ENCODE peak calls at places on chromosome 19, in six cellular contexts. One of them, this sample, is unnamed.

GRCh38 chr19:51002542-51003311 is 1.3 kb upstream of the KLK8 start:
- DNase-seq in lower leg skin: peak; percentile 82
- DNase-seq in HAP-1: peak; percentile 59
- DNase-seq in NCI-H345: no peak
- DNase-seq in brain microvascular endothelial cell: no peak
- DNase-seq in neural progenitor cell: peak; percentile 74
- DNase-seq in this sample: peak; percentile 75

GRCh38 chr19:2984196-2984490 is 6.8 kb downstream of the TLE6 start:
- DNase-seq in lower leg skin: no peak
- DNase-seq in brain microvascular endothelial cell: no peak
- DNase-seq in NCI-H345: no peak
- DNase-seq in neural progenitor cell: no peak
- DNase-seq in HAP-1: no peak
- DNase-seq in this sample: no peak

GRCh38 chr19:55257461-55258411 is 1.1 kb downstream of the PPP6R1 start:
- DNase-seq in brain microvascular endothelial cell: peak; percentile 9
- DNase-seq in HAP-1: peak; percentile 37
- DNase-seq in lower leg skin: no peak
- DNase-seq in neural progenitor cell: peak; percentile 34
- DNase-seq in NCI-H345: no peak
- DNase-seq in this sample: no peak

GRCh38 chr19:16319466-16319865 is 5.2 kb upstream of the KLF2 start:
- DNase-seq in HAP-1: no peak
- DNase-seq in lower leg skin: no peak
- DNase-seq in brain microvascular endothelial cell: no peak
- DNase-seq in NCI-H345: no peak
- DNase-seq in neural progenitor cell: no peak
- DNase-seq in this sample: no peak

GRCh38 chr19:21586341-21587116 is 81.1 kb downstream of the ZNF429 start:
- DNase-seq in HAP-1: no peak
- DNase-seq in NCI-H345: no peak
- DNase-seq in brain microvascular endothelial cell: no peak
- DNase-seq in neural progenitor cell: peak; percentile 41
- DNase-seq in lower leg skin: no peak
- DNase-seq in this sample: no peak

GRCh38 chr19:33649919-33650305 is 28.2 kb downstream of the CHST8 start:
- DNase-seq in HAP-1: no peak
- DNase-seq in NCI-H345: no peak
- DNase-seq in neural progenitor cell: no peak
- DNase-seq in lower leg skin: no peak
- DNase-seq in brain microvascular endothelial cell: no peak
- DNase-seq in this sample: no peak

GRCh38 chr19:48424694-48425219 is 21.0 kb upstream of the GRWD1 start:
- DNase-seq in HAP-1: peak; percentile 32
- DNase-seq in lower leg skin: no peak
- DNase-seq in brain microvascular endothelial cell: peak; percentile 66
- DNase-seq in NCI-H345: no peak
- DNase-seq in neural progenitor cell: no peak
- DNase-seq in this sample: no peak

GRCh38 chr19:51711702-51712101 is 12.1 kb downstream of the HAS1 start:
- DNase-seq in lower leg skin: no peak
- DNase-seq in HAP-1: no peak
- DNase-seq in brain microvascular endothelial cell: no peak
- DNase-seq in NCI-H345: no peak
- DNase-seq in neural progenitor cell: no peak
- DNase-seq in this sample: no peak

GRCh38 chr19:37738371-37738770 is 18.8 kb upstream of the ZNF607 start:
- DNase-seq in brain microvascular endothelial cell: no peak
- DNase-seq in lower leg skin: no peak
- DNase-seq in neural progenitor cell: no peak
- DNase-seq in HAP-1: no peak
- DNase-seq in NCI-H345: no peak
- DNase-seq in this sample: no peak

GRCh38 chr19:15532779-15533521 is 24.6 kb downstream of the CYP4F22 start:
- DNase-seq in brain microvascular endothelial cell: no peak
- DNase-seq in HAP-1: no peak
- DNase-seq in neural progenitor cell: no peak
- DNase-seq in NCI-H345: no peak
- DNase-seq in lower leg skin: no peak
- DNase-seq in this sample: no peak

GRCh38 chr19:2337329-2337707 is 8.8 kb downstream of the SPPL2B start:
- DNase-seq in HAP-1: peak; percentile 55
- DNase-seq in brain microvascular endothelial cell: peak; percentile 24
- DNase-seq in neural progenitor cell: peak; percentile 83
- DNase-seq in NCI-H345: peak; percentile 24
- DNase-seq in lower leg skin: no peak
- DNase-seq in this sample: no peak

GRCh38 chr19:51111606-51112005 is 3.4 kb upstream of the CTU1 start:
- DNase-seq in HAP-1: peak; percentile 33
- DNase-seq in lower leg skin: no peak
- DNase-seq in NCI-H345: no peak
- DNase-seq in brain microvascular endothelial cell: no peak
- DNase-seq in neural progenitor cell: peak; percentile 51
- DNase-seq in this sample: no peak